ENCODE peak calls at places on chromosomes 13 and 19, in four cellular contexts. C is PC-3, Q is RWPE1, M is tibial artery. R is an unnamed sample.

GRCh38 chr13:36323951-36324566 is 22.1 kb downstream of the SPART start:
- DNase-seq in C (peak), Q (no peak), M (no peak), R (no peak)

GRCh38 chr13:55439450-55439849 is 1701.3 kb upstream of the PRR20A start:
- DNase-seq in C (no peak), Q (no peak), M (no peak), R (no peak)

GRCh38 chr13:108915095-108915633 is 285.8 kb downstream of the MYO16 start:
- DNase-seq in C (peak), Q (peak), M (no peak), R (no peak)

GRCh38 chr13:24180743-24181384 is 20.3 kb downstream of the SPATA13 start:
- DNase-seq in C (no peak), Q (no peak), M (no peak), R (no peak)

GRCh38 chr13:36766295-36766694 is 52.7 kb upstream of the RFXAP start:
- DNase-seq in C (peak), Q (peak), M (no peak), R (no peak)

GRCh38 chr19:5586300-5587070 is 18.7 kb upstream of the TINCR start:
- DNase-seq in C (no peak), Q (no peak), M (no peak), R (no peak)

GRCh38 chr19:1271528-1272422 is 2.6 kb downstream of the CIRBP start:
- DNase-seq in C (no peak), Q (no peak), M (no peak), R (no peak)

GRCh38 chr13:98280176-98280510 is 103.1 kb upstream of the RNF113B start:
- DNase-seq in C (no peak), Q (no peak), M (no peak), R (no peak)

GRCh38 chr19:58261968-58262921 is 16.5 kb upstream of the ZNF8 start:
- DNase-seq in C (peak), Q (no peak), M (no peak), R (no peak)

GRCh38 chr19:20558011-20558410 is 7.6 kb downstream of the ZNF737 start:
- DNase-seq in C (no peak), Q (no peak), M (no peak), R (peak)

GRCh38 chr13:27339299-27339698 is 68.7 kb downstream of the RASL11A start:
- DNase-seq in C (peak), Q (peak), M (peak), R (no peak)

GRCh38 chr13:50075619-50076097 is 60.4 kb downstream of the KCNRG start:
- DNase-seq in C (no peak), Q (no peak), M (no peak), R (no peak)

GRCh38 chr13:34360702-34361101 is 542.8 kb downstream of the RFC3 start:
- DNase-seq in C (peak), Q (no peak), M (no peak), R (no peak)

GRCh38 chr19:7482584-7483439 is 6.0 kb downstream of the PEX11G start:
- DNase-seq in C (peak), Q (peak), M (no peak), R (no peak)

GRCh38 chr13:74210693-74211393 is 76.6 kb upstream of the KLF12 start:
- DNase-seq in C (peak), Q (peak), M (peak), R (no peak)

GRCh38 chr19:12745166-12745897 is 6.3 kb upstream of the BEST2 start:
- DNase-seq in C (no peak), Q (no peak), M (no peak), R (no peak)

GRCh38 chr19:48558018-48558684 is 6.2 kb downstream of the SULT2B1 start:
- DNase-seq in C (peak), Q (no peak), M (no peak), R (no peak)

GRCh38 chr13:90689111-90689510 is 658.4 kb upstream of the MIR17HG start:
- DNase-seq in C (no peak), Q (no peak), M (no peak), R (no peak)

GRCh38 chr19:3336680-3337523 is 29.5 kb upstream of the NFIC start:
- DNase-seq in C (no peak), Q (no peak), M (peak), R (peak)

GRCh38 chr13:75636339-75637095 is 387 bp downstream of the LMO7 start:
- DNase-seq in C (peak), Q (peak), M (peak), R (no peak)

GRCh38 chr19:2720777-2721569 is at the start of gene DIRAS1:
- DNase-seq in C (no peak), Q (no peak), M (no peak), R (no peak)

GRCh38 chr13:41457589-41458186 is 338 bp downstream of the RGCC start:
- DNase-seq in C (no peak), Q (no peak), M (no peak), R (no peak)

GRCh38 chr13:31922724-31923123 is 108.8 kb upstream of the FRY start:
- DNase-seq in C (no peak), Q (no peak), M (no peak), R (no peak)

GRCh38 chr13:30577381-30577780 is 40.3 kb upstream of the USPL1 start:
- DNase-seq in C (peak), Q (peak), M (no peak), R (no peak)

GRCh38 chr19:38417146-38417543 is 8.9 kb downstream of the RASGRP4 start:
- DNase-seq in C (no peak), Q (no peak), M (no peak), R (no peak)

GRCh38 chr13:99296270-99296865 is 10.8 kb downstream of the GPR183 start:
- DNase-seq in C (no peak), Q (no peak), M (no peak), R (no peak)

GRCh38 chr13:81017525-81018152 is 676.7 kb upstream of the SPRY2 start:
- DNase-seq in C (peak), Q (peak), M (no peak), R (no peak)

GRCh38 chr13:96053003-96053703 is at the start of gene UGGT2:
- DNase-seq in C (peak), Q (peak), M (peak), R (peak)

GRCh38 chr19:47779524-47780214 is 1.2 kb downstream of the SELENOW start:
- DNase-seq in C (no peak), Q (no peak), M (peak), R (peak)

GRCh38 chr13:32025730-32026129 is 5.8 kb upstream of the FRY start:
- DNase-seq in C (no peak), Q (no peak), M (no peak), R (no peak)

GRCh38 chr13:24670927-24671326 is 9.3 kb upstream of the ATP12A start:
- DNase-seq in C (peak), Q (peak), M (no peak), R (no peak)

GRCh38 chr19:39181500-39182173 is 15.1 kb upstream of the NCCRP1 start:
- DNase-seq in C (no peak), Q (no peak), M (no peak), R (no peak)

GRCh38 chr13:26442541-26442940 is 114.9 kb upstream of the WASF3 start:
- DNase-seq in C (no peak), Q (no peak), M (no peak), R (no peak)

GRCh38 chr13:21037656-21038055 is 23.7 kb downstream of the LATS2 start:
- DNase-seq in C (no peak), Q (no peak), M (no peak), R (no peak)
- H3K27ac ChIP-seq in C (no peak), Q (no peak), M (no peak), R (no peak)

GRCh38 chr13:40208517-40208916 is 457.9 kb downstream of the FOXO1 start:
- DNase-seq in C (no peak), Q (no peak), M (no peak), R (no peak)
- H3K27ac ChIP-seq in C (no peak), Q (no peak), M (no peak), R (no peak)

GRCh38 chr13:51760592-51760991 is 43.4 kb downstream of the DHRS12 start:
- DNase-seq in C (no peak), Q (no peak), M (no peak), R (peak)
- H3K27ac ChIP-seq in C (no peak), Q (no peak), M (peak), R (peak)

GRCh38 chr13:39603424-39603947 is 493 bp upstream of the LHFPL6 start:
- DNase-seq in C (peak), Q (no peak), M (no peak), R (no peak)
- H3K27ac ChIP-seq in C (peak), Q (peak), M (peak), R (no peak)

GRCh38 chr13:110305949-110306339 is 1.0 kb downstream of the COL4A1 start:
- DNase-seq in C (peak), Q (no peak), M (peak), R (no peak)

GRCh38 chr13:110307697-110308376 is 753 bp downstream of the COL4A2 start:
- DNase-seq in C (no peak), Q (no peak), M (peak), R (no peak)

GRCh38 chr13:110306340-110306959 is 507 bp downstream of the COL4A1 start:
- DNase-seq in C (no peak), Q (no peak), M (peak), R (no peak)

GRCh38 chr13:110308377-110309158 is 1.5 kb downstream of the COL4A2 start:
- DNase-seq in C (peak), Q (no peak), M (peak), R (no peak)

GRCh38 chr13:110306960-110307696 is at the start of the genes COL4A1 and COL4A2:
- DNase-seq in C (peak), Q (peak), M (peak), R (peak)
- H3K27ac ChIP-seq in C (peak), Q (peak), M (peak), R (peak)

GRCh38 chr19:44806271-44806670 is 2.6 kb upstream of the BCAM start:
- DNase-seq in C (no peak), Q (no peak), M (no peak), R (no peak)
- H3K27ac ChIP-seq in C (no peak), Q (peak), M (no peak), R (no peak)

DNA sequence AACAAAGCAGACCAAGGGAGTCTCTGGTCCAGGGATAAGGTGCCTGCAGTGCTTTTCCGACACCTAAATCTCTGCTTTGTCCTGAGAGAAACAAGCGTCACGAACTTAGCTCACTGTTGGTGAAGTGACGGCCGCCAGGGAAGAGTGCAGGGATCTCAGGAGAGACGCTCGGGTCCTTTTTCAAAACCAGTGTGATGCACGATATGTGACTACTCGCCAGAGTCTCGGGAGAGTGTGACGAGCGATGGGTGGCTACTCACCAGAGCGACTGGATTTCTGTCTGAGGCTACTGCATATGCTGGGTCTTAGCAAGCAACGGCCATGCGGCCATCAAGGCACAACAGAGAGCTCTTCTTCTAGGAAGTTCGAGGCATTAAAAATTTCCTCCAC is 16.5 kb upstream of the CFAP97D2 start:
- DNase-seq in C (no peak), Q (no peak), M (no peak), R (no peak)
- H3K27ac ChIP-seq in C (no peak), Q (no peak), M (no peak), R (no peak)

R was measured in caudate nucleus.